ENCODE peak calls at places on chromosomes 7 and 10, in ten cellular contexts. One of them, this sample, is unnamed.

GRCh38 chr10:133134411-133135115 is 25.5 kb upstream of the KNDC1 start:
- DNase-seq in central memory CD4-positive, alpha-beta T cell: no peak
- DNase-seq in D341Med: peak
- DNase-seq in immature natural killer cell: no peak
- DNase-seq in BJ: no peak
- DNase-seq in hypothalamus: no peak
- DNase-seq in EL: no peak
- DNase-seq in neural progenitor cell: no peak
- DNase-seq in nephron progenitor cell: no peak
- DNase-seq in left colon: peak
- DNase-seq in this sample: no peak

GRCh38 chr10:73495884-73496674 is at the start of gene PPP3CB:
- DNase-seq in central memory CD4-positive, alpha-beta T cell: peak
- DNase-seq in D341Med: peak
- DNase-seq in immature natural killer cell: peak
- DNase-seq in BJ: peak
- DNase-seq in hypothalamus: peak
- DNase-seq in EL: peak
- DNase-seq in neural progenitor cell: peak
- DNase-seq in nephron progenitor cell: peak
- DNase-seq in left colon: peak
- DNase-seq in this sample: peak

GRCh38 chr7:50751136-50751535 is 31.6 kb downstream of the GRB10 start:
- DNase-seq in central memory CD4-positive, alpha-beta T cell: no peak
- DNase-seq in D341Med: no peak
- DNase-seq in immature natural killer cell: no peak
- DNase-seq in BJ: no peak
- DNase-seq in hypothalamus: no peak
- DNase-seq in EL: no peak
- DNase-seq in neural progenitor cell: no peak
- DNase-seq in nephron progenitor cell: no peak
- DNase-seq in left colon: no peak
- DNase-seq in this sample: no peak

GRCh38 chr7:112185005-112185834 is 21.0 kb downstream of the DOCK4 start:
- DNase-seq in central memory CD4-positive, alpha-beta T cell: no peak
- DNase-seq in D341Med: no peak
- DNase-seq in immature natural killer cell: no peak
- DNase-seq in BJ: no peak
- DNase-seq in hypothalamus: no peak
- DNase-seq in EL: no peak
- DNase-seq in neural progenitor cell: no peak
- DNase-seq in nephron progenitor cell: no peak
- DNase-seq in left colon: no peak
- DNase-seq in this sample: no peak

GRCh38 chr10:101216631-101217425 is 12.4 kb downstream of the LBX1 start:
- DNase-seq in central memory CD4-positive, alpha-beta T cell: no peak
- DNase-seq in D341Med: no peak
- DNase-seq in immature natural killer cell: no peak
- DNase-seq in BJ: no peak
- DNase-seq in hypothalamus: no peak
- DNase-seq in EL: no peak
- DNase-seq in neural progenitor cell: peak
- DNase-seq in nephron progenitor cell: peak
- DNase-seq in left colon: no peak
- DNase-seq in this sample: no peak

GRCh38 chr7:140260767-140261486 is 84.1 kb upstream of the KDM7A start:
- DNase-seq in central memory CD4-positive, alpha-beta T cell: no peak
- DNase-seq in D341Med: no peak
- DNase-seq in immature natural killer cell: no peak
- DNase-seq in BJ: no peak
- DNase-seq in hypothalamus: no peak
- DNase-seq in EL: no peak
- DNase-seq in neural progenitor cell: no peak
- DNase-seq in nephron progenitor cell: no peak
- DNase-seq in left colon: no peak
- DNase-seq in this sample: no peak

GRCh38 chr10:101839421-101840063 is 4.1 kb downstream of the KCNIP2 start:
- DNase-seq in central memory CD4-positive, alpha-beta T cell: peak
- DNase-seq in D341Med: peak
- DNase-seq in immature natural killer cell: peak
- DNase-seq in BJ: no peak
- DNase-seq in hypothalamus: no peak
- DNase-seq in EL: peak
- DNase-seq in neural progenitor cell: peak
- DNase-seq in nephron progenitor cell: peak
- DNase-seq in left colon: peak
- DNase-seq in this sample: no peak

GRCh38 chr7:156585926-156586325 is 54.6 kb upstream of the RNF32 start:
- DNase-seq in central memory CD4-positive, alpha-beta T cell: no peak
- DNase-seq in D341Med: no peak
- DNase-seq in immature natural killer cell: no peak
- DNase-seq in BJ: no peak
- DNase-seq in hypothalamus: no peak
- DNase-seq in EL: no peak
- DNase-seq in neural progenitor cell: no peak
- DNase-seq in nephron progenitor cell: no peak
- DNase-seq in left colon: no peak
- DNase-seq in this sample: no peak

GRCh38 chr10:58991842-58992241 is 184.6 kb upstream of the PHYHIPL start:
- DNase-seq in central memory CD4-positive, alpha-beta T cell: no peak
- DNase-seq in D341Med: no peak
- DNase-seq in immature natural killer cell: no peak
- DNase-seq in BJ: no peak
- DNase-seq in hypothalamus: no peak
- DNase-seq in EL: no peak
- DNase-seq in neural progenitor cell: no peak
- DNase-seq in nephron progenitor cell: no peak
- DNase-seq in left colon: no peak
- DNase-seq in this sample: no peak

GRCh38 chr7:19508124-19508523 is 200.7 kb downstream of the POLR1F start:
- DNase-seq in central memory CD4-positive, alpha-beta T cell: no peak
- DNase-seq in D341Med: no peak
- DNase-seq in immature natural killer cell: no peak
- DNase-seq in BJ: no peak
- DNase-seq in hypothalamus: no peak
- DNase-seq in EL: no peak
- DNase-seq in neural progenitor cell: no peak
- DNase-seq in nephron progenitor cell: no peak
- DNase-seq in left colon: no peak
- DNase-seq in this sample: no peak